ENCODE peak calls at places on chromosomes 13 and 19, in ten cellular contexts. One of them, this sample, is unnamed.

GRCh38 chr13:33931397-33931987 is 113.5 kb downstream of the RFC3 start:
- DNase-seq in activated naive CD4-positive, alpha-beta T cell treated with anti-CD3 and anti-CD28 coated beads, Interleukin-2, amount 50 U/mL, for 16 hours: no peak
- DNase-seq in aorta: no peak
- DNase-seq in stimulated activated CD4-positive, alpha-beta T cell treated with anti-CD3 and anti-CD28 coated beads, Interleukin-15, amount 100 ng/mL, for 1 hour: no peak
- DNase-seq in naive thymus-derived CD8-positive, alpha-beta T cell: no peak
- DNase-seq in cardiac muscle cell: peak; percentile 76
- DNase-seq in astrocyte of the spinal cord: peak; percentile 57
- DNase-seq in C1 segment of cervical spinal cord: no peak
- DNase-seq in EL: peak; percentile 62
- DNase-seq in HT1080: peak; percentile 50
- DNase-seq in this sample: no peak

GRCh38 chr19:22634450-22634827 is 315 bp downstream of the ZNF492 start:
- DNase-seq in activated naive CD4-positive, alpha-beta T cell treated with anti-CD3 and anti-CD28 coated beads, Interleukin-2, amount 50 U/mL, for 16 hours: no peak
- DNase-seq in aorta: no peak
- DNase-seq in stimulated activated CD4-positive, alpha-beta T cell treated with anti-CD3 and anti-CD28 coated beads, Interleukin-15, amount 100 ng/mL, for 1 hour: no peak
- DNase-seq in naive thymus-derived CD8-positive, alpha-beta T cell: no peak
- DNase-seq in cardiac muscle cell: no peak
- DNase-seq in astrocyte of the spinal cord: no peak
- DNase-seq in C1 segment of cervical spinal cord: no peak
- DNase-seq in EL: no peak
- DNase-seq in HT1080: no peak
- DNase-seq in this sample: no peak

GRCh38 chr19:56404705-56405056 is 549 bp downstream of the ZNF583 start:
- DNase-seq in activated naive CD4-positive, alpha-beta T cell treated with anti-CD3 and anti-CD28 coated beads, Interleukin-2, amount 50 U/mL, for 16 hours: no peak
- DNase-seq in aorta: no peak
- DNase-seq in stimulated activated CD4-positive, alpha-beta T cell treated with anti-CD3 and anti-CD28 coated beads, Interleukin-15, amount 100 ng/mL, for 1 hour: no peak
- DNase-seq in naive thymus-derived CD8-positive, alpha-beta T cell: no peak
- DNase-seq in cardiac muscle cell: no peak
- DNase-seq in astrocyte of the spinal cord: no peak
- DNase-seq in C1 segment of cervical spinal cord: no peak
- DNase-seq in EL: no peak
- DNase-seq in HT1080: peak; percentile 3
- DNase-seq in this sample: no peak

GRCh38 chr13:77415253-77416127 is 88.6 kb upstream of the MYCBP2 start:
- DNase-seq in activated naive CD4-positive, alpha-beta T cell treated with anti-CD3 and anti-CD28 coated beads, Interleukin-2, amount 50 U/mL, for 16 hours: no peak
- DNase-seq in aorta: no peak
- DNase-seq in stimulated activated CD4-positive, alpha-beta T cell treated with anti-CD3 and anti-CD28 coated beads, Interleukin-15, amount 100 ng/mL, for 1 hour: no peak
- DNase-seq in naive thymus-derived CD8-positive, alpha-beta T cell: no peak
- DNase-seq in cardiac muscle cell: no peak
- DNase-seq in astrocyte of the spinal cord: no peak
- DNase-seq in C1 segment of cervical spinal cord: no peak
- DNase-seq in EL: no peak
- DNase-seq in HT1080: no peak
- DNase-seq in this sample: no peak

GRCh38 chr13:106401081-106401480 is 134.4 kb downstream of the EFNB2 start:
- DNase-seq in activated naive CD4-positive, alpha-beta T cell treated with anti-CD3 and anti-CD28 coated beads, Interleukin-2, amount 50 U/mL, for 16 hours: no peak
- DNase-seq in aorta: no peak
- DNase-seq in stimulated activated CD4-positive, alpha-beta T cell treated with anti-CD3 and anti-CD28 coated beads, Interleukin-15, amount 100 ng/mL, for 1 hour: no peak
- DNase-seq in naive thymus-derived CD8-positive, alpha-beta T cell: no peak
- DNase-seq in cardiac muscle cell: no peak
- DNase-seq in astrocyte of the spinal cord: no peak
- DNase-seq in C1 segment of cervical spinal cord: no peak
- DNase-seq in EL: no peak
- DNase-seq in HT1080: no peak
- DNase-seq in this sample: no peak

GRCh38 chr13:53112522-53112921 is 83.9 kb downstream of the OLFM4 start:
- DNase-seq in activated naive CD4-positive, alpha-beta T cell treated with anti-CD3 and anti-CD28 coated beads, Interleukin-2, amount 50 U/mL, for 16 hours: no peak
- DNase-seq in aorta: no peak
- DNase-seq in stimulated activated CD4-positive, alpha-beta T cell treated with anti-CD3 and anti-CD28 coated beads, Interleukin-15, amount 100 ng/mL, for 1 hour: no peak
- DNase-seq in naive thymus-derived CD8-positive, alpha-beta T cell: no peak
- DNase-seq in cardiac muscle cell: no peak
- DNase-seq in astrocyte of the spinal cord: no peak
- DNase-seq in C1 segment of cervical spinal cord: no peak
- DNase-seq in EL: no peak
- DNase-seq in HT1080: no peak
- DNase-seq in this sample: no peak

GRCh38 chr19:342801-343421 is 1.7 kb downstream of the MIER2 start:
- DNase-seq in activated naive CD4-positive, alpha-beta T cell treated with anti-CD3 and anti-CD28 coated beads, Interleukin-2, amount 50 U/mL, for 16 hours: no peak
- DNase-seq in aorta: peak; percentile 87
- DNase-seq in stimulated activated CD4-positive, alpha-beta T cell treated with anti-CD3 and anti-CD28 coated beads, Interleukin-15, amount 100 ng/mL, for 1 hour: no peak
- DNase-seq in naive thymus-derived CD8-positive, alpha-beta T cell: no peak
- DNase-seq in cardiac muscle cell: peak; percentile 91
- DNase-seq in astrocyte of the spinal cord: peak; percentile 89
- DNase-seq in C1 segment of cervical spinal cord: no peak
- DNase-seq in EL: peak; percentile 94
- DNase-seq in HT1080: peak; percentile 82
- DNase-seq in this sample: no peak

GRCh38 chr19:31328238-31328637 is 21.0 kb downstream of the TSHZ3 start:
- DNase-seq in activated naive CD4-positive, alpha-beta T cell treated with anti-CD3 and anti-CD28 coated beads, Interleukin-2, amount 50 U/mL, for 16 hours: no peak
- DNase-seq in aorta: no peak
- DNase-seq in stimulated activated CD4-positive, alpha-beta T cell treated with anti-CD3 and anti-CD28 coated beads, Interleukin-15, amount 100 ng/mL, for 1 hour: no peak
- DNase-seq in naive thymus-derived CD8-positive, alpha-beta T cell: no peak
- DNase-seq in cardiac muscle cell: no peak
- DNase-seq in astrocyte of the spinal cord: no peak
- DNase-seq in C1 segment of cervical spinal cord: no peak
- DNase-seq in EL: no peak
- DNase-seq in HT1080: no peak
- DNase-seq in this sample: no peak

GRCh38 chr13:87676254-87677042 is 5.3 kb downstream of the SLITRK5 start:
- DNase-seq in activated naive CD4-positive, alpha-beta T cell treated with anti-CD3 and anti-CD28 coated beads, Interleukin-2, amount 50 U/mL, for 16 hours: no peak
- DNase-seq in aorta: peak; percentile 47
- DNase-seq in stimulated activated CD4-positive, alpha-beta T cell treated with anti-CD3 and anti-CD28 coated beads, Interleukin-15, amount 100 ng/mL, for 1 hour: no peak
- DNase-seq in naive thymus-derived CD8-positive, alpha-beta T cell: no peak
- DNase-seq in cardiac muscle cell: no peak
- DNase-seq in astrocyte of the spinal cord: no peak
- DNase-seq in C1 segment of cervical spinal cord: no peak
- DNase-seq in EL: no peak
- DNase-seq in HT1080: no peak
- DNase-seq in this sample: no peak

GRCh38 chr19:51026554-51026831 is at the start of gene KLK11:
- DNase-seq in activated naive CD4-positive, alpha-beta T cell treated with anti-CD3 and anti-CD28 coated beads, Interleukin-2, amount 50 U/mL, for 16 hours: no peak
- DNase-seq in aorta: no peak
- DNase-seq in stimulated activated CD4-positive, alpha-beta T cell treated with anti-CD3 and anti-CD28 coated beads, Interleukin-15, amount 100 ng/mL, for 1 hour: no peak
- DNase-seq in naive thymus-derived CD8-positive, alpha-beta T cell: no peak
- DNase-seq in cardiac muscle cell: no peak
- DNase-seq in astrocyte of the spinal cord: no peak
- DNase-seq in C1 segment of cervical spinal cord: no peak
- DNase-seq in EL: no peak
- DNase-seq in HT1080: no peak
- DNase-seq in this sample: no peak

GRCh38 chr13:49858183-49858856 is 65.8 kb upstream of the KPNA3 start:
- DNase-seq in activated naive CD4-positive, alpha-beta T cell treated with anti-CD3 and anti-CD28 coated beads, Interleukin-2, amount 50 U/mL, for 16 hours: no peak
- DNase-seq in aorta: no peak
- DNase-seq in stimulated activated CD4-positive, alpha-beta T cell treated with anti-CD3 and anti-CD28 coated beads, Interleukin-15, amount 100 ng/mL, for 1 hour: no peak
- DNase-seq in naive thymus-derived CD8-positive, alpha-beta T cell: no peak
- DNase-seq in cardiac muscle cell: peak; percentile 86
- DNase-seq in astrocyte of the spinal cord: peak; percentile 90
- DNase-seq in C1 segment of cervical spinal cord: no peak
- DNase-seq in EL: peak; percentile 97
- DNase-seq in HT1080: peak; percentile 87
- DNase-seq in this sample: no peak

GRCh38 chr19:3708207-3708931 is at the start of gene TJP3:
- DNase-seq in activated naive CD4-positive, alpha-beta T cell treated with anti-CD3 and anti-CD28 coated beads, Interleukin-2, amount 50 U/mL, for 16 hours: no peak
- DNase-seq in aorta: no peak
- DNase-seq in stimulated activated CD4-positive, alpha-beta T cell treated with anti-CD3 and anti-CD28 coated beads, Interleukin-15, amount 100 ng/mL, for 1 hour: no peak
- DNase-seq in naive thymus-derived CD8-positive, alpha-beta T cell: no peak
- DNase-seq in cardiac muscle cell: peak; percentile 25
- DNase-seq in astrocyte of the spinal cord: no peak
- DNase-seq in C1 segment of cervical spinal cord: no peak
- DNase-seq in EL: no peak
- DNase-seq in HT1080: no peak
- DNase-seq in this sample: no peak

GRCh38 chr19:13181747-13182388 is 31.7 kb downstream of the IER2 start:
- DNase-seq in activated naive CD4-positive, alpha-beta T cell treated with anti-CD3 and anti-CD28 coated beads, Interleukin-2, amount 50 U/mL, for 16 hours: peak; percentile 38
- DNase-seq in aorta: peak; percentile 86
- DNase-seq in stimulated activated CD4-positive, alpha-beta T cell treated with anti-CD3 and anti-CD28 coated beads, Interleukin-15, amount 100 ng/mL, for 1 hour: no peak
- DNase-seq in naive thymus-derived CD8-positive, alpha-beta T cell: peak; percentile 25
- DNase-seq in cardiac muscle cell: peak; percentile 85
- DNase-seq in astrocyte of the spinal cord: peak; percentile 64
- DNase-seq in C1 segment of cervical spinal cord: peak; percentile 2
- DNase-seq in EL: peak; percentile 50
- DNase-seq in HT1080: no peak
- DNase-seq in this sample: no peak

GRCh38 chr19:12865746-12866415 is 15.4 kb downstream of the DNASE2 start:
- DNase-seq in activated naive CD4-positive, alpha-beta T cell treated with anti-CD3 and anti-CD28 coated beads, Interleukin-2, amount 50 U/mL, for 16 hours: no peak
- DNase-seq in aorta: no peak
- DNase-seq in stimulated activated CD4-positive, alpha-beta T cell treated with anti-CD3 and anti-CD28 coated beads, Interleukin-15, amount 100 ng/mL, for 1 hour: no peak
- DNase-seq in naive thymus-derived CD8-positive, alpha-beta T cell: no peak
- DNase-seq in cardiac muscle cell: no peak
- DNase-seq in astrocyte of the spinal cord: no peak
- DNase-seq in C1 segment of cervical spinal cord: no peak
- DNase-seq in EL: no peak
- DNase-seq in HT1080: no peak
- DNase-seq in this sample: no peak

GRCh38 chr19:51086153-51086850 is 3.6 kb upstream of the KLK14 start:
- DNase-seq in activated naive CD4-positive, alpha-beta T cell treated with anti-CD3 and anti-CD28 coated beads, Interleukin-2, amount 50 U/mL, for 16 hours: no peak
- DNase-seq in aorta: peak; percentile 39
- DNase-seq in stimulated activated CD4-positive, alpha-beta T cell treated with anti-CD3 and anti-CD28 coated beads, Interleukin-15, amount 100 ng/mL, for 1 hour: no peak
- DNase-seq in naive thymus-derived CD8-positive, alpha-beta T cell: no peak
- DNase-seq in cardiac muscle cell: no peak
- DNase-seq in astrocyte of the spinal cord: no peak
- DNase-seq in C1 segment of cervical spinal cord: no peak
- DNase-seq in EL: no peak
- DNase-seq in HT1080: no peak
- DNase-seq in this sample: no peak

GRCh38 chr13:98977568-98978270 is at the start of gene DOCK9:
- DNase-seq in activated naive CD4-positive, alpha-beta T cell treated with anti-CD3 and anti-CD28 coated beads, Interleukin-2, amount 50 U/mL, for 16 hours: no peak
- DNase-seq in aorta: no peak
- DNase-seq in stimulated activated CD4-positive, alpha-beta T cell treated with anti-CD3 and anti-CD28 coated beads, Interleukin-15, amount 100 ng/mL, for 1 hour: no peak
- DNase-seq in naive thymus-derived CD8-positive, alpha-beta T cell: no peak
- DNase-seq in cardiac muscle cell: peak; percentile 81
- DNase-seq in astrocyte of the spinal cord: peak; percentile 89
- DNase-seq in C1 segment of cervical spinal cord: peak; percentile 47
- DNase-seq in EL: peak; percentile 73
- DNase-seq in HT1080: peak; percentile 89
- DNase-seq in this sample: no peak

GRCh38 chr13:67277581-67277980 is 47.4 kb upstream of the PCDH9 start:
- DNase-seq in activated naive CD4-positive, alpha-beta T cell treated with anti-CD3 and anti-CD28 coated beads, Interleukin-2, amount 50 U/mL, for 16 hours: no peak
- DNase-seq in aorta: no peak
- DNase-seq in stimulated activated CD4-positive, alpha-beta T cell treated with anti-CD3 and anti-CD28 coated beads, Interleukin-15, amount 100 ng/mL, for 1 hour: no peak
- DNase-seq in naive thymus-derived CD8-positive, alpha-beta T cell: no peak
- DNase-seq in cardiac muscle cell: no peak
- DNase-seq in astrocyte of the spinal cord: peak; percentile 25
- DNase-seq in C1 segment of cervical spinal cord: no peak
- DNase-seq in EL: no peak
- DNase-seq in HT1080: no peak
- DNase-seq in this sample: no peak

GRCh38 chr19:42313096-42313839 is at the start of gene TMEM145:
- DNase-seq in activated naive CD4-positive, alpha-beta T cell treated with anti-CD3 and anti-CD28 coated beads, Interleukin-2, amount 50 U/mL, for 16 hours: peak; percentile 54
- DNase-seq in aorta: no peak
- DNase-seq in stimulated activated CD4-positive, alpha-beta T cell treated with anti-CD3 and anti-CD28 coated beads, Interleukin-15, amount 100 ng/mL, for 1 hour: no peak
- DNase-seq in naive thymus-derived CD8-positive, alpha-beta T cell: no peak
- DNase-seq in cardiac muscle cell: peak; percentile 52
- DNase-seq in astrocyte of the spinal cord: no peak
- DNase-seq in C1 segment of cervical spinal cord: peak; percentile 11
- DNase-seq in EL: peak; percentile 54
- DNase-seq in HT1080: peak; percentile 42
- DNase-seq in this sample: no peak

GRCh38 chr13:20870829-20871228 is 31.7 kb downstream of the XPO4 start:
- DNase-seq in activated naive CD4-positive, alpha-beta T cell treated with anti-CD3 and anti-CD28 coated beads, Interleukin-2, amount 50 U/mL, for 16 hours: no peak
- DNase-seq in aorta: no peak
- DNase-seq in stimulated activated CD4-positive, alpha-beta T cell treated with anti-CD3 and anti-CD28 coated beads, Interleukin-15, amount 100 ng/mL, for 1 hour: no peak
- DNase-seq in naive thymus-derived CD8-positive, alpha-beta T cell: no peak
- DNase-seq in cardiac muscle cell: no peak
- DNase-seq in astrocyte of the spinal cord: no peak
- DNase-seq in C1 segment of cervical spinal cord: no peak
- DNase-seq in EL: no peak
- DNase-seq in HT1080: no peak
- DNase-seq in this sample: no peak

GRCh38 chr13:45121421-45121820 is 1.1 kb downstream of the GTF2F2 start:
- DNase-seq in activated naive CD4-positive, alpha-beta T cell treated with anti-CD3 and anti-CD28 coated beads, Interleukin-2, amount 50 U/mL, for 16 hours: no peak
- DNase-seq in aorta: no peak
- DNase-seq in stimulated activated CD4-positive, alpha-beta T cell treated with anti-CD3 and anti-CD28 coated beads, Interleukin-15, amount 100 ng/mL, for 1 hour: no peak
- DNase-seq in naive thymus-derived CD8-positive, alpha-beta T cell: no peak
- DNase-seq in cardiac muscle cell: peak; percentile 40
- DNase-seq in astrocyte of the spinal cord: peak; percentile 38
- DNase-seq in C1 segment of cervical spinal cord: no peak
- DNase-seq in EL: peak; percentile 31
- DNase-seq in HT1080: no peak
- DNase-seq in this sample: no peak

GRCh38 chr19:46944918-46945628 is 74.6 kb upstream of the NPAS1 start:
- DNase-seq in activated naive CD4-positive, alpha-beta T cell treated with anti-CD3 and anti-CD28 coated beads, Interleukin-2, amount 50 U/mL, for 16 hours: no peak
- DNase-seq in aorta: peak; percentile 89
- DNase-seq in stimulated activated CD4-positive, alpha-beta T cell treated with anti-CD3 and anti-CD28 coated beads, Interleukin-15, amount 100 ng/mL, for 1 hour: no peak
- DNase-seq in naive thymus-derived CD8-positive, alpha-beta T cell: no peak
- DNase-seq in cardiac muscle cell: peak; percentile 62
- DNase-seq in astrocyte of the spinal cord: peak; percentile 79
- DNase-seq in C1 segment of cervical spinal cord: peak; percentile 17
- DNase-seq in EL: peak; percentile 47
- DNase-seq in HT1080: no peak
- DNase-seq in this sample: no peak

GRCh38 chr19:50313812-50314536 is 15.2 kb downstream of the KCNC3 start:
- DNase-seq in activated naive CD4-positive, alpha-beta T cell treated with anti-CD3 and anti-CD28 coated beads, Interleukin-2, amount 50 U/mL, for 16 hours: no peak
- DNase-seq in aorta: peak; percentile 51
- DNase-seq in stimulated activated CD4-positive, alpha-beta T cell treated with anti-CD3 and anti-CD28 coated beads, Interleukin-15, amount 100 ng/mL, for 1 hour: no peak
- DNase-seq in naive thymus-derived CD8-positive, alpha-beta T cell: no peak
- DNase-seq in cardiac muscle cell: no peak
- DNase-seq in astrocyte of the spinal cord: no peak
- DNase-seq in C1 segment of cervical spinal cord: no peak
- DNase-seq in EL: no peak
- DNase-seq in HT1080: no peak
- DNase-seq in this sample: no peak

GRCh38 chr19:15280048-15280725 is 47.9 kb upstream of the EPHX3 start:
- DNase-seq in activated naive CD4-positive, alpha-beta T cell treated with anti-CD3 and anti-CD28 coated beads, Interleukin-2, amount 50 U/mL, for 16 hours: no peak
- DNase-seq in aorta: peak; percentile 4
- DNase-seq in stimulated activated CD4-positive, alpha-beta T cell treated with anti-CD3 and anti-CD28 coated beads, Interleukin-15, amount 100 ng/mL, for 1 hour: no peak
- DNase-seq in naive thymus-derived CD8-positive, alpha-beta T cell: no peak
- DNase-seq in cardiac muscle cell: no peak
- DNase-seq in astrocyte of the spinal cord: no peak
- DNase-seq in C1 segment of cervical spinal cord: no peak
- DNase-seq in EL: no peak
- DNase-seq in HT1080: no peak
- DNase-seq in this sample: no peak

GRCh38 chr13:26872444-26873173 is 112.0 kb upstream of the GPR12 start:
- DNase-seq in activated naive CD4-positive, alpha-beta T cell treated with anti-CD3 and anti-CD28 coated beads, Interleukin-2, amount 50 U/mL, for 16 hours: no peak
- DNase-seq in aorta: no peak
- DNase-seq in stimulated activated CD4-positive, alpha-beta T cell treated with anti-CD3 and anti-CD28 coated beads, Interleukin-15, amount 100 ng/mL, for 1 hour: no peak
- DNase-seq in naive thymus-derived CD8-positive, alpha-beta T cell: peak; percentile 40
- DNase-seq in cardiac muscle cell: peak; percentile 56
- DNase-seq in astrocyte of the spinal cord: no peak
- DNase-seq in C1 segment of cervical spinal cord: no peak
- DNase-seq in EL: peak; percentile 44
- DNase-seq in HT1080: peak; percentile 25
- DNase-seq in this sample: no peak

GRCh38 chr13:27573265-27573664 is 47.1 kb downstream of the LNX2 start:
- DNase-seq in activated naive CD4-positive, alpha-beta T cell treated with anti-CD3 and anti-CD28 coated beads, Interleukin-2, amount 50 U/mL, for 16 hours: no peak
- DNase-seq in aorta: no peak
- DNase-seq in stimulated activated CD4-positive, alpha-beta T cell treated with anti-CD3 and anti-CD28 coated beads, Interleukin-15, amount 100 ng/mL, for 1 hour: no peak
- DNase-seq in naive thymus-derived CD8-positive, alpha-beta T cell: no peak
- DNase-seq in cardiac muscle cell: peak; percentile 19
- DNase-seq in astrocyte of the spinal cord: peak; percentile 52
- DNase-seq in C1 segment of cervical spinal cord: no peak
- DNase-seq in EL: peak; percentile 69
- DNase-seq in HT1080: peak; percentile 96
- DNase-seq in this sample: no peak

GRCh38 chr13:44734204-44734707 is 158.1 kb upstream of the TSC22D1 start:
- DNase-seq in activated naive CD4-positive, alpha-beta T cell treated with anti-CD3 and anti-CD28 coated beads, Interleukin-2, amount 50 U/mL, for 16 hours: no peak
- DNase-seq in aorta: no peak
- DNase-seq in stimulated activated CD4-positive, alpha-beta T cell treated with anti-CD3 and anti-CD28 coated beads, Interleukin-15, amount 100 ng/mL, for 1 hour: no peak
- DNase-seq in naive thymus-derived CD8-positive, alpha-beta T cell: no peak
- DNase-seq in cardiac muscle cell: peak; percentile 71
- DNase-seq in astrocyte of the spinal cord: peak; percentile 63
- DNase-seq in C1 segment of cervical spinal cord: no peak
- DNase-seq in EL: peak; percentile 54
- DNase-seq in HT1080: peak; percentile 64
- DNase-seq in this sample: no peak

GRCh38 chr19:16051254-16052025 is 24.9 kb upstream of the TPM4 start:
- DNase-seq in activated naive CD4-positive, alpha-beta T cell treated with anti-CD3 and anti-CD28 coated beads, Interleukin-2, amount 50 U/mL, for 16 hours: peak; percentile 38
- DNase-seq in aorta: no peak
- DNase-seq in stimulated activated CD4-positive, alpha-beta T cell treated with anti-CD3 and anti-CD28 coated beads, Interleukin-15, amount 100 ng/mL, for 1 hour: no peak
- DNase-seq in naive thymus-derived CD8-positive, alpha-beta T cell: peak; percentile 63
- DNase-seq in cardiac muscle cell: peak; percentile 58
- DNase-seq in astrocyte of the spinal cord: no peak
- DNase-seq in C1 segment of cervical spinal cord: no peak
- DNase-seq in EL: peak; percentile 22
- DNase-seq in HT1080: peak; percentile 43
- DNase-seq in this sample: peak; percentile 28

GRCh38 chr13:49976314-49977258 is 20.3 kb upstream of the TRIM13 start:
- DNase-seq in activated naive CD4-positive, alpha-beta T cell treated with anti-CD3 and anti-CD28 coated beads, Interleukin-2, amount 50 U/mL, for 16 hours: peak; percentile 73
- DNase-seq in aorta: peak; percentile 89
- DNase-seq in stimulated activated CD4-positive, alpha-beta T cell treated with anti-CD3 and anti-CD28 coated beads, Interleukin-15, amount 100 ng/mL, for 1 hour: peak; percentile 53
- DNase-seq in naive thymus-derived CD8-positive, alpha-beta T cell: peak; percentile 72
- DNase-seq in cardiac muscle cell: peak; percentile 84
- DNase-seq in astrocyte of the spinal cord: peak; percentile 69
- DNase-seq in C1 segment of cervical spinal cord: peak; percentile 6
- DNase-seq in EL: peak; percentile 64
- DNase-seq in HT1080: peak; percentile 71
- DNase-seq in this sample: peak; percentile 65

This sample was measured in activated CD4-positive, alpha-beta T cell treated with anti-CD3 and anti-CD28 coated beads, Interleukin-2, amount 50 U/mL, for 24 hours.